ENCODE peak calls at places on chromosomes 12 and 14, in seven cellular contexts. One of them, this sample, is unnamed.

GRCh38 chr12:112261559-112261958 is 120.7 kb downstream of the HECTD4 start:
- DNase-seq in amniotic stem cell: no peak
- DNase-seq in HFFc6: no peak
- DNase-seq in NCI-H2029 treated with DMSO at 0.1 percent for 48 hours: no peak
- DNase-seq in uterus: peak
- DNase-seq in stimulated activated naive CD8-positive, alpha-beta T cell treated with anti-CD3 and anti-CD28 coated beads, Interleukin-15, amount 100 ng/mL, for 72 hours: no peak
- DNase-seq in DMS 273 treated with DMSO at 0.1 percent for 48 hours: no peak
- DNase-seq in this sample: no peak

GRCh38 chr12:120474092-120474960 is 4.8 kb upstream of the SRSF9 start:
- DNase-seq in amniotic stem cell: peak
- DNase-seq in HFFc6: peak
- DNase-seq in NCI-H2029 treated with DMSO at 0.1 percent for 48 hours: no peak
- DNase-seq in uterus: peak
- DNase-seq in stimulated activated naive CD8-positive, alpha-beta T cell treated with anti-CD3 and anti-CD28 coated beads, Interleukin-15, amount 100 ng/mL, for 72 hours: no peak
- DNase-seq in DMS 273 treated with DMSO at 0.1 percent for 48 hours: no peak
- DNase-seq in this sample: no peak

GRCh38 chr12:47222960-47223847 is 143.4 kb upstream of the AMIGO2 start:
- DNase-seq in amniotic stem cell: no peak
- DNase-seq in HFFc6: no peak
- DNase-seq in NCI-H2029 treated with DMSO at 0.1 percent for 48 hours: peak
- DNase-seq in uterus: no peak
- DNase-seq in stimulated activated naive CD8-positive, alpha-beta T cell treated with anti-CD3 and anti-CD28 coated beads, Interleukin-15, amount 100 ng/mL, for 72 hours: no peak
- DNase-seq in DMS 273 treated with DMSO at 0.1 percent for 48 hours: no peak
- DNase-seq in this sample: no peak

GRCh38 chr14:90426663-90427062 is 29.8 kb downstream of the CALM1 start:
- DNase-seq in amniotic stem cell: no peak
- DNase-seq in HFFc6: no peak
- DNase-seq in NCI-H2029 treated with DMSO at 0.1 percent for 48 hours: peak
- DNase-seq in uterus: no peak
- DNase-seq in stimulated activated naive CD8-positive, alpha-beta T cell treated with anti-CD3 and anti-CD28 coated beads, Interleukin-15, amount 100 ng/mL, for 72 hours: no peak
- DNase-seq in DMS 273 treated with DMSO at 0.1 percent for 48 hours: peak
- DNase-seq in this sample: no peak

GRCh38 chr12:11862794-11863193 is 207.9 kb upstream of the BCL2L14 start:
- DNase-seq in amniotic stem cell: no peak
- DNase-seq in HFFc6: no peak
- DNase-seq in NCI-H2029 treated with DMSO at 0.1 percent for 48 hours: no peak
- DNase-seq in uterus: peak
- DNase-seq in stimulated activated naive CD8-positive, alpha-beta T cell treated with anti-CD3 and anti-CD28 coated beads, Interleukin-15, amount 100 ng/mL, for 72 hours: no peak
- DNase-seq in DMS 273 treated with DMSO at 0.1 percent for 48 hours: no peak
- DNase-seq in this sample: no peak

GRCh38 chr12:104201238-104202001 is 14.2 kb upstream of the TXNRD1 start:
- DNase-seq in amniotic stem cell: no peak
- DNase-seq in HFFc6: peak
- DNase-seq in NCI-H2029 treated with DMSO at 0.1 percent for 48 hours: peak
- DNase-seq in uterus: peak
- DNase-seq in stimulated activated naive CD8-positive, alpha-beta T cell treated with anti-CD3 and anti-CD28 coated beads, Interleukin-15, amount 100 ng/mL, for 72 hours: peak
- DNase-seq in DMS 273 treated with DMSO at 0.1 percent for 48 hours: peak
- DNase-seq in this sample: peak

GRCh38 chr14:85315290-85315689 is 214.7 kb upstream of the FLRT2 start:
- DNase-seq in amniotic stem cell: no peak
- DNase-seq in HFFc6: no peak
- DNase-seq in NCI-H2029 treated with DMSO at 0.1 percent for 48 hours: no peak
- DNase-seq in uterus: no peak
- DNase-seq in stimulated activated naive CD8-positive, alpha-beta T cell treated with anti-CD3 and anti-CD28 coated beads, Interleukin-15, amount 100 ng/mL, for 72 hours: no peak
- DNase-seq in DMS 273 treated with DMSO at 0.1 percent for 48 hours: no peak
- DNase-seq in this sample: no peak

GRCh38 chr12:108060910-108061309 is 68.2 kb upstream of the WSCD2 start:
- DNase-seq in amniotic stem cell: no peak
- DNase-seq in HFFc6: no peak
- DNase-seq in NCI-H2029 treated with DMSO at 0.1 percent for 48 hours: no peak
- DNase-seq in uterus: no peak
- DNase-seq in stimulated activated naive CD8-positive, alpha-beta T cell treated with anti-CD3 and anti-CD28 coated beads, Interleukin-15, amount 100 ng/mL, for 72 hours: no peak
- DNase-seq in DMS 273 treated with DMSO at 0.1 percent for 48 hours: no peak
- DNase-seq in this sample: no peak

GRCh38 chr12:32083489-32083888 is 23.2 kb upstream of the BICD1 start:
- DNase-seq in amniotic stem cell: peak
- DNase-seq in HFFc6: peak
- DNase-seq in NCI-H2029 treated with DMSO at 0.1 percent for 48 hours: no peak
- DNase-seq in uterus: no peak
- DNase-seq in stimulated activated naive CD8-positive, alpha-beta T cell treated with anti-CD3 and anti-CD28 coated beads, Interleukin-15, amount 100 ng/mL, for 72 hours: no peak
- DNase-seq in DMS 273 treated with DMSO at 0.1 percent for 48 hours: no peak
- DNase-seq in this sample: no peak

GRCh38 chr12:51837286-51837685 is 11.2 kb downstream of the FIGNL2 start:
- DNase-seq in amniotic stem cell: no peak
- DNase-seq in HFFc6: no peak
- DNase-seq in NCI-H2029 treated with DMSO at 0.1 percent for 48 hours: no peak
- DNase-seq in uterus: no peak
- DNase-seq in stimulated activated naive CD8-positive, alpha-beta T cell treated with anti-CD3 and anti-CD28 coated beads, Interleukin-15, amount 100 ng/mL, for 72 hours: no peak
- DNase-seq in DMS 273 treated with DMSO at 0.1 percent for 48 hours: no peak
- DNase-seq in this sample: no peak

GRCh38 chr14:36091096-36091495 is 85.4 kb downstream of the PTCSC3 start:
- DNase-seq in amniotic stem cell: peak
- DNase-seq in HFFc6: peak
- DNase-seq in NCI-H2029 treated with DMSO at 0.1 percent for 48 hours: peak
- DNase-seq in uterus: no peak
- DNase-seq in stimulated activated naive CD8-positive, alpha-beta T cell treated with anti-CD3 and anti-CD28 coated beads, Interleukin-15, amount 100 ng/mL, for 72 hours: no peak
- DNase-seq in DMS 273 treated with DMSO at 0.1 percent for 48 hours: peak
- DNase-seq in this sample: no peak

GRCh38 chr12:26701604-26702215 is 131.3 kb downstream of the ITPR2 start:
- DNase-seq in amniotic stem cell: peak
- DNase-seq in HFFc6: peak
- DNase-seq in NCI-H2029 treated with DMSO at 0.1 percent for 48 hours: peak
- DNase-seq in uterus: no peak
- DNase-seq in stimulated activated naive CD8-positive, alpha-beta T cell treated with anti-CD3 and anti-CD28 coated beads, Interleukin-15, amount 100 ng/mL, for 72 hours: no peak
- DNase-seq in DMS 273 treated with DMSO at 0.1 percent for 48 hours: peak
- DNase-seq in this sample: no peak